ENCODE peak calls at places on chromosome 9, in eight cellular contexts. I is left ventricle myocardium superior, X is natural killer cell, U is neural progenitor cell, H is M059J, R is activated T-cell treated with anti-CD3 and anti-CD28 coated beads for 4 hours, M is amniotic epithelial cell, J is NCI-H2029 treated with DMSO at 0.1 percent for 48 hours. O is an unnamed sample.

GRCh38 chr9:91771864-91772263 is 178.2 kb downstream of the ROR2 start:
- DNase-seq in I (no peak), X (no peak), U (no peak), H (no peak), R (no peak), M (no peak), J (no peak), O (peak; percentile 47)

GRCh38 chr9:36204906-36205547 is 14.3 kb downstream of the CLTA start:
- DNase-seq in I (no peak), X (no peak), U (peak; percentile 35), H (peak; percentile 31), R (no peak), M (peak; percentile 41), J (no peak), O (peak; percentile 18)

GRCh38 chr9:137879566-137880150 is 2.1 kb downstream of the CACNA1B start:
- DNase-seq in I (no peak), X (no peak), U (no peak), H (peak; percentile 4), R (no peak), M (no peak), J (no peak), O (no peak)

GRCh38 chr9:108628281-108628680 is 227.5 kb downstream of the ACTL7B start:
- DNase-seq in I (no peak), X (no peak), U (no peak), H (no peak), R (no peak), M (no peak), J (no peak), O (no peak)

GRCh38 chr9:21789541-21790037 is 12.8 kb upstream of the MTAP start:
- DNase-seq in I (no peak), X (no peak), U (peak; percentile 86), H (peak; percentile 91), R (peak; percentile 45), M (peak; percentile 89), J (peak; percentile 69), O (peak; percentile 94)

GRCh38 chr9:134556531-134557068 is 85.0 kb upstream of the COL5A1 start:
- DNase-seq in I (peak; percentile 43), X (no peak), U (no peak), H (no peak), R (no peak), M (peak; percentile 39), J (no peak), O (no peak)

GRCh38 chr9:93891549-93892310 is 63.4 kb downstream of the BARX1 start:
- DNase-seq in I (no peak), X (no peak), U (no peak), H (no peak), R (no peak), M (no peak), J (no peak), O (no peak)

GRCh38 chr9:84514421-84514820 is 155.1 kb upstream of the NTRK2 start:
- DNase-seq in I (no peak), X (no peak), U (no peak), H (no peak), R (no peak), M (no peak), J (no peak), O (no peak)

GRCh38 chr9:78567693-78568092 is 270.8 kb downstream of the PSAT1 start:
- DNase-seq in I (no peak), X (no peak), U (peak; percentile 23), H (peak; percentile 73), R (no peak), M (no peak), J (no peak), O (peak; percentile 23)

GRCh38 chr9:1238407-1238806 is 188.2 kb downstream of the DMRT2 start:
- DNase-seq in I (no peak), X (no peak), U (no peak), H (no peak), R (no peak), M (no peak), J (no peak), O (peak; percentile 86)

GRCh38 chr9:78437721-78438610 is 141.0 kb downstream of the PSAT1 start:
- DNase-seq in I (no peak), X (no peak), U (peak; percentile 91), H (no peak), R (no peak), M (no peak), J (no peak), O (no peak)

GRCh38 chr9:14710804-14711203 is 11.7 kb downstream of the CER1 start:
- DNase-seq in I (no peak), X (no peak), U (no peak), H (no peak), R (no peak), M (peak; percentile 60), J (no peak), O (peak; percentile 85)

GRCh38 chr9:17556935-17557334 is 21.9 kb upstream of the SH3GL2 start:
- DNase-seq in I (no peak), X (no peak), U (peak; percentile 0), H (no peak), R (no peak), M (peak; percentile 3), J (no peak), O (no peak)

GRCh38 chr9:136799854-136800657 is 3.9 kb downstream of the CCDC183 start:
- DNase-seq in I (peak; percentile 92), X (peak; percentile 61), U (peak; percentile 97), H (peak; percentile 75), R (peak; percentile 88), M (peak; percentile 87), J (peak; percentile 84), O (peak; percentile 91)

GRCh38 chr9:127541865-127542264 is 70.2 kb upstream of the STXBP1 start:
- DNase-seq in I (peak; percentile 67), X (no peak), U (no peak), H (no peak), R (no peak), M (peak; percentile 50), J (no peak), O (no peak)

GRCh38 chr9:131892162-131892707 is 152.4 kb upstream of the RAPGEF1 start:
- DNase-seq in I (no peak), X (no peak), U (no peak), H (no peak), R (no peak), M (no peak), J (peak; percentile 53), O (peak; percentile 42)

GRCh38 chr9:2934883-2935282 is 91.0 kb upstream of the PUM3 start:
- DNase-seq in I (no peak), X (no peak), U (no peak), H (no peak), R (no peak), M (no peak), J (no peak), O (no peak)

GRCh38 chr9:134338394-134339182 is 12.3 kb downstream of the RXRA start:
- DNase-seq in I (peak; percentile 59), X (no peak), U (no peak), H (no peak), R (no peak), M (no peak), J (no peak), O (no peak)

GRCh38 chr9:98117984-98118639 is 910 bp downstream of the TRIM14 start:
- DNase-seq in I (no peak), X (no peak), U (peak; percentile 36), H (peak; percentile 50), R (peak; percentile 19), M (peak; percentile 21), J (no peak), O (peak; percentile 40)

GRCh38 chr9:124522121-124523098 is 15.2 kb upstream of the NR5A1 start:
- DNase-seq in I (no peak), X (no peak), U (peak; percentile 66), H (no peak), R (no peak), M (no peak), J (no peak), O (no peak)

GRCh38 chr9:134882204-134882785 is 1.7 kb downstream of the FCN2 start:
- DNase-seq in I (no peak), X (no peak), U (no peak), H (no peak), R (no peak), M (no peak), J (no peak), O (no peak)

GRCh38 chr9:114722363-114722695 is 40.3 kb upstream of the TEX48 start:
- DNase-seq in I (no peak), X (no peak), U (no peak), H (peak; percentile 25), R (no peak), M (no peak), J (no peak), O (peak; percentile 35)